ENCODE peak calls at places on chromosomes 5 and 9, in ten cellular contexts. A is testis; U is BJ; L is A549; X is prostate gland; M is naive thymus-derived CD4-positive, alpha-beta T cell; J is H7; N is adrenal gland; C is HAP-1; T is cardiac fibroblast. P is an unnamed sample.

GRCh38 chr5:54915466-54916027 is 69.8 kb downstream of the ESM1 start:
- DNase-seq in L (no peak), U (no peak), N (no peak), J (no peak), C (no peak), M (no peak), X (no peak), A (no peak), T (no peak), P (no peak)

GRCh38 chr9:112348993-112349333 is 15.5 kb upstream of the PTBP3 start:
- DNase-seq in M (no peak), T (no peak), X (no peak), C (no peak), U (no peak), L (no peak), A (no peak), N (no peak), J (peak; percentile 12), P (no peak)

GRCh38 chr5:16412556-16412955 is 53.0 kb downstream of the ZNF622 start:
- DNase-seq in M (no peak), N (no peak), U (no peak), A (no peak), C (no peak), X (no peak), J (no peak), L (no peak), T (no peak), P (no peak)

GRCh38 chr5:128353416-128354107 is 184.5 kb downstream of the FBN2 start:
- DNase-seq in L (no peak), U (no peak), N (no peak), T (no peak), M (no peak), C (no peak), X (no peak), J (peak; percentile 8), A (no peak), P (no peak)

GRCh38 chr5:172896465-172896864 is 62.4 kb downstream of the ERGIC1 start:
- DNase-seq in L (no peak), N (peak; percentile 60), U (no peak), X (no peak), A (no peak), C (no peak), M (no peak), T (peak; percentile 48), J (no peak), P (no peak)

GRCh38 chr9:119157196-119157595 is 212.0 kb downstream of the BRINP1 start:
- DNase-seq in N (no peak), T (no peak), A (no peak), M (no peak), L (no peak), C (no peak), J (no peak), U (no peak), X (no peak), P (no peak)

GRCh38 chr5:34957857-34958690 is 28.7 kb downstream of the DNAJC21 start:
- DNase-seq in J (peak; percentile 72), L (peak; percentile 28), X (no peak), T (peak; percentile 59), A (peak; percentile 45), M (no peak), C (peak; percentile 59), U (no peak), N (no peak), P (no peak)

GRCh38 chr5:78810098-78810497 is 161.5 kb upstream of the LHFPL2 start:
- DNase-seq in M (no peak), L (no peak), N (no peak), X (no peak), U (no peak), T (no peak), J (no peak), C (no peak), A (no peak), P (no peak)

GRCh38 chr9:137723396-137724113 is 104.8 kb downstream of the EHMT1 start:
- DNase-seq in J (peak; percentile 33), X (no peak), U (no peak), N (no peak), T (no peak), M (no peak), L (no peak), A (no peak), C (no peak), P (no peak)

GRCh38 chr5:15585128-15585527 is 85.1 kb downstream of the FBXL7 start:
- DNase-seq in L (no peak), U (no peak), M (no peak), T (peak; percentile 19), X (no peak), J (no peak), A (no peak), N (no peak), C (no peak), P (no peak)

DNA sequence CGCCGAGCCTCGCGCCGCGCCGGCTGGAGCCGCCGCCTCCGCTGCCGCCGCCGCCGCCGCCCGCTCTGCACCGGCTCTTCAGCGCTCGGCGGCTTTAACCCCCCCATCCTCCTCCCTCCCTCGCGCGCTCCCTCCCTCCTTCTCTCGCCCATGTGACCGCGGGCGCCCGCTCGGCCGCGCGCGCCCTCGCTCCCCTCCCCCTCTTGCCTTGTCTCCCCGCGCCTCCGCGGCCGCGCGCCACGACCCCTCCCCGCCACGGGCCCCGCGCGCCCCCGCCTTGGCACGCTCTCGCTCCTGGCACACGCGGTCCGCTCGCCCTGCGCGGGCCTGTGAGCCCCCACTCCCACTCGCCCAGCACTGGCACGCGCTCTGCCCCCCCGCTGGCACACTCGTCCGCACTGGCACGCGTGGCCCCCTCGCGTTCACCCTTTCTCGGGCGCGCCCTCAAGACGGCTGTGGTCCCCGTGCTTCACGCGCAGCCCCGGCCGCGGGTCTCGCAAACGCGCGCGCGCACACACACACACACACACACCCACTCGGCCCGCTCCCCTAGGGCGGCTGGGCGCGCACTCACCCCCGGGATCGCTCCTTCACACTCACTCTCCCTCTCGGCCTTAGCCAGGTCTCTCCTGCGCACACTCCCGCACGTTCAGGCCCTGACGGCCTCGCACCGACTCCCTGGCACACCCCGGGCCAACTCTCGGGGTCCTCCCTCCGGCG is at the start of gene CNTFR:
- DNase-seq in U (no peak), A (peak; percentile 76), L (no peak), N (no peak), T (no peak), M (no peak), J (peak; percentile 95), C (peak; percentile 39), X (peak; percentile 48), P (no peak)
- H3K4me3 ChIP-seq in U (no peak within 1 kb of the TSS), A (peak within 1 kb of the TSS; percentile 45), L (peak within 1 kb of the TSS; percentile 53), N (no peak within 1 kb of the TSS), T (peak within 1 kb of the TSS; percentile 28), M (peak within 1 kb of the TSS; percentile 71), J (peak within 1 kb of the TSS; percentile 64), C (peak within 1 kb of the TSS; percentile 37), X (peak within 1 kb of the TSS; percentile 62), P (no peak within 1 kb of the TSS)

DNA sequence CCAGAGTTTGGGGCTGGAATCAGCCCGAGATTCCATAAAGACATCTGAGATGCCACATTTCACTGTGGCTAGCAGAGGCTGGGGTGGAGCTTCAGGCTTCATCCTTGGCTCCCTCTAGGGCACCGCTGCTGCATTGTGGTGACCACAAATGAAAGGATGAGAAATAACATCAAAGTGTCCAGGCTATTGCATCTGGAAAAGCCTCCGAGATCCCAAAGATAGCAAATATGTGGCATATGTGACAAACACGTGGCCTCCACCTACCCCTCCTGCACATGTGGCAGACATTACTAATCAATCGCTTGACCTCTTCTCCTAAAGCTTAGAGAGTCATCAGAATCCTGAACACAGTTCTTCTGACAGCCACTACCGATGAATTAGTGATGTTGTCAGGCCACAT is 4.5 kb downstream of the SPARC start:
- DNase-seq in M (no peak), J (no peak), X (no peak), N (no peak), C (no peak), L (no peak), T (peak; percentile 64), U (no peak), A (no peak), P (no peak)
- H3K4me3 ChIP-seq in M (no peak overlapping the region), J (no peak overlapping the region), X (no peak overlapping the region), N (no peak overlapping the region), C (no peak overlapping the region), L (no peak overlapping the region), T (no peak overlapping the region), U (peak overlapping the region; percentile 83), A (no peak overlapping the region), P (peak overlapping the region; percentile 95)

GRCh38 chr9:81741103-81741502 is 51.8 kb upstream of the TLE1 start:
- DNase-seq in M (no peak), X (no peak), C (no peak), L (no peak), N (no peak), T (no peak), U (no peak), A (no peak), J (no peak), P (no peak)
- H3K4me3 ChIP-seq in M (no peak overlapping the region), X (no peak overlapping the region), C (no peak overlapping the region), L (no peak overlapping the region), N (no peak overlapping the region), T (no peak overlapping the region), U (no peak overlapping the region), A (no peak overlapping the region), J (no peak overlapping the region), P (no peak overlapping the region)

GRCh38 chr5:134226441-134227192 is 744 bp upstream of the PPP2CA start:
- DNase-seq in N (no peak), T (no peak), L (peak; percentile 10), C (no peak), U (no peak), M (no peak), X (no peak), J (no peak), A (no peak), P (no peak)

GRCh38 chr5:134227259-134227658 is 1.4 kb upstream of the PPP2CA start:
- DNase-seq in X (no peak), A (peak; percentile 42), U (no peak), C (no peak), J (peak; percentile 45), L (peak; percentile 64), N (no peak), T (no peak), M (no peak), P (no peak)

GRCh38 chr5:134224905-134225779 is 731 bp downstream of the PPP2CA start:
- DNase-seq in M (peak; percentile 76), N (peak; percentile 61), J (peak; percentile 89), T (peak; percentile 82), U (no peak), C (peak; percentile 57), L (peak; percentile 61), X (peak; percentile 49), A (peak; percentile 62), P (no peak)

GRCh38 chr5:134225780-134226440 is at the start of gene PPP2CA:
- DNase-seq in A (peak; percentile 98), X (peak; percentile 98), C (peak; percentile 93), N (peak; percentile 99), J (peak; percentile 96), U (peak; percentile 98), T (peak; percentile 99), L (peak; percentile 98), M (peak; percentile 100), P (peak; percentile 94)

DNA sequence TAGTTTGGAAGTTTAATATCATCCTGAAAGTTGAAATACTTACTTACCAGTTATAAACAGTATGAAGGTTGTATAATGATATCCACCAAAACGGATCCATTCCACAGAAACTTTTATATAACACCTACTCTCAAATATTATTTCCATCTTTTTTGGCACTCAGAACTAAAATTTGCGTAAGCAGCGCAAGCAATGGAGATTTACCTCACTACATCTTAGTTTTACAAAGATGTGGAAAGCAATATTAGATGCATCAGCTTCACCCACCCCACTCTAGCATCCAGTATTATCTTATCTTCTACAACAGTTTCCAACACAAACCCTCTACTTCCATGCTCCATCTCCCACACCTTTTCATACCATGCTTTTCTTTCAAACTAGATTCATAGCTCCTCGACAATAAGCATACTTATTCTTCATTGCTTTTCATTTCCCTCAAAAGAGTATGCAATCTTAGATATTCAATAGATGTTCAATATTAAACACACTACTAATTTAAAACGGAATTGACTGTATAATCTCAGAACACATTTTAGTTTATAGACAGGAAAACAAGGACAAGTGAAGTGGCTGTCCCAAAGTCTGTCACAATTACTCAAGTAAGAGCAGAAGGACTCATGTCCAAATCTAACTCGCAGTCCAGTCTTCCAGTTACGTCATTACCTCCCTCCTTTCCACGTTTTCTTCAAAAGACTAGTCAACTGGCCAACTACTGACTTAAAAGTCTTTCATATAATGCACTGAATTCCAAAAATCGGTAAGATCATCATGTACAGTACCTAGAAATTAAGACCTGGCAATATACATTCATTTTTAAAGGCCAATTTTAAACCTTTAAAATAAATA is 2.2 kb downstream of the PPP2CA start:
- DNase-seq in X (no peak), A (no peak), T (peak; percentile 51), C (no peak), J (no peak), L (peak; percentile 24), U (no peak), M (no peak), N (no peak), P (no peak)
- H3K4me3 ChIP-seq in X (peak overlapping the region; percentile 85), A (peak overlapping the region; percentile 85), T (peak overlapping the region; percentile 79), C (peak overlapping the region; percentile 86), J (peak overlapping the region; percentile 100), L (peak overlapping the region; percentile 78), U (peak overlapping the region; percentile 99), M (peak overlapping the region; percentile 100), N (no peak overlapping the region), P (peak overlapping the region; percentile 70)